ENCODE peak calls at places on chromosomes 4 and X, in seven cellular contexts. E is activated CD4-positive, CD25-positive, alpha-beta regulatory T cell treated with anti-CD3 and anti-CD28 coated beads, Interleukin-2, amount 50 U/mL, for 16 hours; U is fibroblast of mammary gland; B is NCI-H345; C is GM03348; O is right atrium auricular region; I is tibial artery. T is an unnamed sample.

GRCh38 chrX:136933617-136934145 is 53.2 kb upstream of the RBMX start:
- DNase-seq in O (no peak), B (no peak), I (no peak), E (no peak), C (no peak), U (no peak), T (no peak)

GRCh38 chr4:96312049-96312685 is 472.3 kb downstream of the PDHA2 start:
- DNase-seq in O (no peak), C (no peak), B (no peak), U (no peak), E (no peak), I (no peak), T (no peak)

GRCh38 chrX:76253432-76253831 is 80.6 kb downstream of the PBDC1 start:
- DNase-seq in B (peak; percentile 28), I (no peak), C (peak; percentile 31), E (no peak), U (peak; percentile 46), O (no peak), T (peak; percentile 40)

GRCh38 chr4:5165419-5166369 is 114.4 kb downstream of the STK32B start:
- DNase-seq in O (no peak), C (peak; percentile 81), I (no peak), E (no peak), B (no peak), U (no peak), T (no peak)

GRCh38 chr4:102174800-102175199 is 170.5 kb downstream of the SLC39A8 start:
- DNase-seq in I (no peak), U (peak; percentile 38), C (peak; percentile 61), B (no peak), E (no peak), O (no peak), T (no peak)

GRCh38 chr4:85543832-85544231 is 68.9 kb downstream of the ARHGAP24 start:
- DNase-seq in O (no peak), U (peak; percentile 50), B (no peak), C (peak; percentile 53), I (no peak), E (no peak), T (no peak)

GRCh38 chrX:71103110-71103983 is 3.2 kb downstream of the CXorf65 start:
- DNase-seq in O (no peak), U (no peak), B (no peak), C (no peak), I (no peak), E (no peak), T (peak; percentile 79)

GRCh38 chrX:107324493-107325310 is 118.3 kb downstream of the DNAAF6 start:
- DNase-seq in I (no peak), E (no peak), C (peak; percentile 29), O (no peak), B (no peak), U (peak; percentile 14), T (no peak)

GRCh38 chrX:153469811-153470410 is 465 bp downstream of the HAUS7 start:
- DNase-seq in E (no peak), I (no peak), O (no peak), U (peak; percentile 28), C (peak; percentile 45), B (peak; percentile 36), T (peak; percentile 5)

GRCh38 chrX:56219702-56220101 is 12.5 kb upstream of the KLF8 start:
- DNase-seq in I (no peak), U (peak; percentile 33), O (no peak), E (no peak), C (peak; percentile 13), B (no peak), T (no peak)

GRCh38 chr4:73661646-73662119 is 41.4 kb upstream of the RASSF6 start:
- DNase-seq in C (peak; percentile 83), I (no peak), E (no peak), B (no peak), U (peak; percentile 98), O (no peak), T (no peak)

GRCh38 chr4:148203056-148203898 is 238.9 kb downstream of the NR3C2 start:
- DNase-seq in I (no peak), O (no peak), U (no peak), B (peak; percentile 3), E (no peak), C (no peak), T (no peak)

GRCh38 chr4:83112678-83113428 is 1.7 kb downstream of the PLAC8 start:
- DNase-seq in E (no peak), O (no peak), U (no peak), I (no peak), C (no peak), B (no peak), T (no peak)

GRCh38 chr4:73019462-73020047 is 50.0 kb downstream of the COX18 start:
- DNase-seq in U (peak; percentile 58), E (no peak), O (no peak), B (peak; percentile 35), C (peak; percentile 64), I (no peak), T (no peak)

GRCh38 chr4:99028187-99028586 is 32.7 kb downstream of the METAP1 start:
- DNase-seq in I (no peak), C (no peak), B (no peak), E (no peak), O (no peak), U (peak; percentile 22), T (no peak)

GRCh38 chrX:105375816-105376215 is 155.3 kb upstream of the TEX13A start:
- DNase-seq in E (no peak), O (no peak), I (no peak), B (no peak), C (no peak), U (peak; percentile 75), T (no peak)

GRCh38 chr4:182874158-182874855 is 42.9 kb downstream of the DCTD start:
- DNase-seq in E (no peak), U (no peak), I (peak; percentile 9), O (no peak), C (no peak), B (no peak), T (no peak)

GRCh38 chr4:915595-915994 is 16.5 kb downstream of the GAK start:
- DNase-seq in B (no peak), E (no peak), O (no peak), C (no peak), U (peak; percentile 58), I (peak; percentile 29), T (peak; percentile 17)

T was measured in CD8-positive, alpha-beta memory T cell.